ENCODE peak calls at places on chromosomes 5 and 9, in five cellular contexts. S is GM12878, Z is HepG2, M is K562, Q is SK-N-SH. A is an unnamed sample.

GRCh38 chr9:123468541-123468940 is 112.5 kb downstream of the CRB2 start:
- DNase-seq in S (no peak), Z (no peak), M (no peak), Q (no peak), A (no peak)

GRCh38 chr5:135625061-135625460 is 46.3 kb upstream of the CXCL14 start:
- DNase-seq in S (no peak), Z (no peak), M (no peak), Q (no peak), A (no peak)

GRCh38 chr5:152185547-152186234 is 219.4 kb downstream of the NMUR2 start:
- DNase-seq in S (no peak), Z (no peak), M (no peak), Q (no peak), A (no peak)

GRCh38 chr9:124471761-124472160 is 21.5 kb downstream of the ADGRD2 start:
- DNase-seq in S (no peak), Z (no peak), M (no peak), Q (no peak), A (no peak)

GRCh38 chr9:136847827-136848392 is 1.3 kb upstream of the PHPT1 start:
- DNase-seq in S (peak), Z (peak), M (peak), Q (peak), A (peak)

GRCh38 chr9:118609355-118610044 is 759.7 kb downstream of the BRINP1 start:
- DNase-seq in S (no peak), Z (no peak), M (no peak), Q (no peak), A (no peak)

GRCh38 chr5:72402959-72403628 is 82.9 kb downstream of the PTCD2 start:
- DNase-seq in S (no peak), Z (no peak), M (no peak), Q (no peak), A (no peak)

GRCh38 chr9:91945277-91946074 is 4.6 kb downstream of the ROR2 start:
- DNase-seq in S (no peak), Z (no peak), M (peak), Q (peak), A (no peak)

GRCh38 chr5:90930062-90930461 is 371.5 kb downstream of the ADGRV1 start:
- DNase-seq in S (no peak), Z (no peak), M (no peak), Q (no peak), A (no peak)
- TF ChIP-seq JUND in S (no peak), Z (no peak), M (no peak), Q (no peak), A (no peak)

GRCh38 chr9:70540016-70540415 is 125.6 kb upstream of the KLF9 start:
- DNase-seq in S (no peak), Z (no peak), M (no peak), Q (no peak), A (no peak)

GRCh38 chr9:70535546-70536323 is 121.3 kb upstream of the KLF9 start:
- DNase-seq in S (no peak), Z (no peak), M (no peak), Q (no peak), A (no peak)

GRCh38 chr9:70539526-70539925 is 125.1 kb upstream of the KLF9 start:
- DNase-seq in S (no peak), Z (no peak), M (no peak), Q (no peak), A (no peak)

GRCh38 chr9:70537084-70537483 is 122.6 kb upstream of the KLF9 start:
- DNase-seq in S (no peak), Z (no peak), M (no peak), Q (no peak), A (no peak)

GRCh38 chr9:70539007-70539406 is 124.5 kb upstream of the KLF9 start:
- DNase-seq in S (no peak), Z (no peak), M (no peak), Q (no peak), A (no peak)
- TF ChIP-seq REST in S (no peak), Z (no peak), M (no peak), Q (no peak), A (no peak)

GRCh38 chr9:115757461-115757860 is 396.1 kb upstream of the PAPPA start:
- DNase-seq in S (no peak), Z (no peak), M (no peak), Q (no peak), A (no peak)
- TF ChIP-seq JUND in S (no peak), Z (no peak), M (no peak), Q (no peak), A (no peak)

GRCh38 chr9:33297455-33297854 is 7.1 kb downstream of the NFX1 start:
- DNase-seq in S (peak), Z (no peak), M (peak), Q (no peak), A (no peak)
- TF ChIP-seq REST in S (no peak), Z (no peak), M (no peak), Q (no peak), A (no peak)

GRCh38 chr5:28269978-28270377 is 1231.6 kb upstream of the CDH9 start:
- DNase-seq in S (no peak), Z (no peak), M (no peak), Q (no peak), A (no peak)
- TF ChIP-seq JUND in S (no peak), Z (no peak), M (no peak), Q (no peak), A (no peak)